ENCODE peak calls at places on chromosomes 3 and 15, in four cellular contexts. B is transverse colon, J is RWPE1, G is body of pancreas. C is an unnamed sample.

GRCh38 chr3:190877925-190878324 is 15.4 kb upstream of the GMNC start:
- DNase-seq in B (no peak), J (no peak), G (no peak), C (no peak)

GRCh38 chr15:48866141-48866563 is 11.8 kb upstream of the EID1 start:
- DNase-seq in J (no peak), G (no peak), B (no peak), C (no peak)

GRCh38 chr15:71945012-71945411 is 134.7 kb downstream of the NR2E3 start:
- DNase-seq in J (no peak), B (no peak), G (no peak), C (no peak)

GRCh38 chr3:4980229-4981159 is 1.3 kb downstream of the BHLHE40 start:
- DNase-seq in J (peak; percentile 69), G (peak; percentile 94), B (peak; percentile 95), C (peak; percentile 95)

GRCh38 chr3:172844428-172844827 is 93.9 kb downstream of the ECT2 start:
- DNase-seq in J (no peak), B (no peak), G (no peak), C (no peak)

GRCh38 chr15:92612891-92613290 is 42.7 kb downstream of the FAM174B start:
- DNase-seq in J (no peak), G (no peak), B (no peak), C (no peak)

GRCh38 chr3:89314454-89314853 is 207.0 kb downstream of the EPHA3 start:
- DNase-seq in J (peak; percentile 4), B (no peak), G (no peak), C (no peak)

GRCh38 chr3:125058529-125058928 is 2.7 kb upstream of the HEG1 start:
- DNase-seq in G (no peak), J (no peak), B (no peak), C (no peak)

GRCh38 chr3:184255291-184256039 is 5.9 kb downstream of the CAMK2N2 start:
- DNase-seq in B (no peak), J (no peak), G (no peak), C (no peak)

GRCh38 chr3:186828340-186828739 is 14.2 kb upstream of the ADIPOQ start:
- DNase-seq in B (no peak), J (no peak), G (no peak), C (no peak)

GRCh38 chr15:74176262-74177208 is 3.0 kb downstream of the ISLR start:
- DNase-seq in G (no peak), B (no peak), J (no peak), C (no peak)

GRCh38 chr15:47374222-47374621 is 343.1 kb upstream of the SEMA6D start:
- DNase-seq in G (no peak), J (peak; percentile 7), B (no peak), C (no peak)

GRCh38 chr3:192422321-192422997 is 304.9 kb downstream of the FGF12 start:
- DNase-seq in B (no peak), J (peak; percentile 43), G (no peak), C (no peak)

GRCh38 chr3:53668872-53669271 is 174.5 kb downstream of the CACNA1D start:
- DNase-seq in J (no peak), B (no peak), G (no peak), C (no peak)

GRCh38 chr3:20040476-20041196 is 390 bp downstream of the KAT2B start:
- DNase-seq in B (peak; percentile 85), J (peak; percentile 46), G (peak; percentile 81), C (peak; percentile 69)

GRCh38 chr3:171258316-171258715 is 201.9 kb downstream of the TNIK start:
- DNase-seq in J (peak; percentile 19), G (no peak), B (no peak), C (no peak)

GRCh38 chr15:33729648-33730047 is 238.6 kb upstream of the CHRM5 start:
- DNase-seq in G (no peak), J (peak; percentile 50), B (no peak), C (no peak)

GRCh38 chr3:195729476-195729875 is 8.7 kb downstream of the MUC20 start:
- DNase-seq in G (no peak), J (no peak), B (no peak), C (no peak)

GRCh38 chr15:82647045-82647834 is at the start of gene CPEB1:
- DNase-seq in B (peak; percentile 42), J (peak; percentile 46), G (peak; percentile 53), C (peak; percentile 62)

GRCh38 chr3:57141719-57142118 is 23.4 kb downstream of the IL17RD start:
- DNase-seq in B (no peak), G (no peak), J (no peak), C (no peak)

GRCh38 chr3:59084598-59084997 is 34.8 kb upstream of the CFAP20DC start:
- DNase-seq in B (no peak), G (no peak), J (peak; percentile 15), C (no peak)

GRCh38 chr3:105965384-105965783 is 96.6 kb upstream of the CBLB start:
- DNase-seq in B (no peak), G (no peak), J (no peak), C (no peak)
- TF ChIP-seq CTCF in B (no peak), G (no peak), J (no peak), C (no peak)

GRCh38 chr3:123282461-123282860 is 80.7 kb downstream of the SEC22A start:
- DNase-seq in J (no peak), B (no peak), G (no peak), C (no peak)
- TF ChIP-seq CTCF in J (no peak), B (no peak), G (no peak), C (no peak)

GRCh38 chr15:101244039-101244781 is 7.6 kb downstream of the CHSY1 start:
- DNase-seq in G (no peak), B (no peak), J (no peak), C (no peak)
- TF ChIP-seq CTCF in G (no peak), B (no peak), J (no peak), C (no peak)

GRCh38 chr3:9727041-9727595 is 4.4 kb upstream of the BRPF1 start:
- DNase-seq in B (no peak), G (no peak), J (no peak), C (peak; percentile 15)
- TF ChIP-seq CTCF in B (peak; percentile 22), G (no peak), J (peak; percentile 23), C (peak; percentile 47)

DNA sequence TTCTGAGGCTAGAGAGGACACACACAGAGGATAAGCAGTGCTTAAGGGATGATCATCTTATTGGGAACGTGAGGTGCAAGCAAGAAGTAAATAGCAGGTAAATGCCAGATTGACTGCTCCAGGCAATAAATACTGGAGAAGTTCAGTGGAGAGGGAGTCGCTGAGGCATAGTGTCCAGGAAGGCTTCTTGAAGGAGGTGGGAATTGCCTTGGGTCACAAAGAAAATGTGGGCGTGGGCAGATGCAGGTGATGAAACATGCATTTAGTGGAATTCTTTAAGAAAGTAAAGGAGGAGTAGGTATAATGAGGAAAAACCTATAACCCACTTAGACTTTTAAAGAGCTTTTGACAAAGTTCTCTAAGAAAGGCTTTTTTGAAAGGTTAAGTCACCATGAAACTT is 7.4 kb upstream of the SEMA5B start:
- DNase-seq in J (no peak), G (no peak), B (no peak), C (no peak)
- TF ChIP-seq CTCF in J (no peak), G (no peak), B (no peak), C (no peak)

GRCh38 chr3:180594631-180595348 is 7.2 kb upstream of the TTC14 start:
- DNase-seq in J (peak; percentile 32), G (no peak), B (no peak), C (no peak)
- TF ChIP-seq CTCF in J (peak; percentile 54), G (peak; percentile 31), B (peak; percentile 8), C (peak; percentile 79)

GRCh38 chr15:29409890-29410289 is 140.3 kb upstream of the NSMCE3 start:
- DNase-seq in J (no peak), G (no peak), B (no peak), C (no peak)
- TF ChIP-seq CTCF in J (no peak), G (no peak), B (no peak), C (no peak)